ENCODE peak calls at places on chromosomes 11 and 22, in four cellular contexts. One of them, this sample, is unnamed.
A peak's percentile ranks its signal among the peaks of the same experiment; 100 is the strongest.

GRCh38 chr11:109547356-109548027 is 125.5 kb downstream of the C11orf87 start:
- DNase-seq in endodermal cell: peak; percentile 45
- DNase-seq in GM06990: no peak
- DNase-seq in choroid plexus epithelial cell: peak; percentile 68
- DNase-seq in this sample: peak; percentile 33

GRCh38 chr11:22732588-22732987 is 66.2 kb downstream of the GAS2 start:
- DNase-seq in endodermal cell: no peak
- DNase-seq in GM06990: no peak
- DNase-seq in choroid plexus epithelial cell: no peak
- DNase-seq in this sample: no peak

GRCh38 chr11:45333023-45333422 is 46.9 kb upstream of the SYT13 start:
- DNase-seq in endodermal cell: no peak
- DNase-seq in GM06990: no peak
- DNase-seq in choroid plexus epithelial cell: no peak
- DNase-seq in this sample: no peak

GRCh38 chr11:32466279-32466915 is 31.1 kb upstream of the WT1 start:
- DNase-seq in endodermal cell: no peak
- DNase-seq in GM06990: no peak
- DNase-seq in choroid plexus epithelial cell: no peak
- DNase-seq in this sample: no peak

GRCh38 chr11:27187848-27188621 is 147.4 kb downstream of the BBOX1 start:
- DNase-seq in endodermal cell: no peak
- DNase-seq in GM06990: no peak
- DNase-seq in choroid plexus epithelial cell: no peak
- DNase-seq in this sample: no peak

GRCh38 chr22:19238900-19239299 is 52.6 kb downstream of the CLTCL1 start:
- DNase-seq in endodermal cell: no peak
- DNase-seq in GM06990: no peak
- DNase-seq in choroid plexus epithelial cell: no peak
- DNase-seq in this sample: no peak

GRCh38 chr11:132855516-132855915 is 676.8 kb downstream of the OPCML start:
- DNase-seq in endodermal cell: no peak
- DNase-seq in GM06990: no peak
- DNase-seq in choroid plexus epithelial cell: no peak
- DNase-seq in this sample: no peak

GRCh38 chr11:2541321-2541680 is 96.5 kb downstream of the KCNQ1 start:
- DNase-seq in endodermal cell: peak; percentile 28
- DNase-seq in GM06990: no peak
- DNase-seq in choroid plexus epithelial cell: no peak
- DNase-seq in this sample: no peak

GRCh38 chr22:42930810-42931420 is 73.8 kb upstream of the ARFGAP3 start:
- DNase-seq in endodermal cell: peak; percentile 69
- DNase-seq in GM06990: peak; percentile 37
- DNase-seq in choroid plexus epithelial cell: no peak
- DNase-seq in this sample: no peak

GRCh38 chr11:81237139-81237538 is 1496.5 kb downstream of the FAM181B start:
- DNase-seq in endodermal cell: no peak
- DNase-seq in GM06990: no peak
- DNase-seq in choroid plexus epithelial cell: peak; percentile 87
- DNase-seq in this sample: no peak

GRCh38 chr11:72012897-72013721 is 14.4 kb downstream of the IL18BP start:
- DNase-seq in endodermal cell: no peak
- DNase-seq in GM06990: no peak
- DNase-seq in choroid plexus epithelial cell: peak; percentile 87
- DNase-seq in this sample: no peak

GRCh38 chr11:72013765-72014711 is 15.3 kb downstream of the IL18BP start:
- DNase-seq in endodermal cell: no peak
- DNase-seq in GM06990: no peak
- DNase-seq in choroid plexus epithelial cell: no peak
- DNase-seq in this sample: no peak

GRCh38 chr11:72012091-72012630 is 13.5 kb downstream of the IL18BP start:
- DNase-seq in endodermal cell: no peak
- DNase-seq in GM06990: no peak
- DNase-seq in choroid plexus epithelial cell: no peak
- DNase-seq in this sample: no peak

GRCh38 chr11:72015511-72016061 is 16.9 kb downstream of the IL18BP start:
- DNase-seq in endodermal cell: peak; percentile 89
- DNase-seq in GM06990: no peak
- DNase-seq in choroid plexus epithelial cell: peak; percentile 65
- DNase-seq in this sample: no peak

DNA sequence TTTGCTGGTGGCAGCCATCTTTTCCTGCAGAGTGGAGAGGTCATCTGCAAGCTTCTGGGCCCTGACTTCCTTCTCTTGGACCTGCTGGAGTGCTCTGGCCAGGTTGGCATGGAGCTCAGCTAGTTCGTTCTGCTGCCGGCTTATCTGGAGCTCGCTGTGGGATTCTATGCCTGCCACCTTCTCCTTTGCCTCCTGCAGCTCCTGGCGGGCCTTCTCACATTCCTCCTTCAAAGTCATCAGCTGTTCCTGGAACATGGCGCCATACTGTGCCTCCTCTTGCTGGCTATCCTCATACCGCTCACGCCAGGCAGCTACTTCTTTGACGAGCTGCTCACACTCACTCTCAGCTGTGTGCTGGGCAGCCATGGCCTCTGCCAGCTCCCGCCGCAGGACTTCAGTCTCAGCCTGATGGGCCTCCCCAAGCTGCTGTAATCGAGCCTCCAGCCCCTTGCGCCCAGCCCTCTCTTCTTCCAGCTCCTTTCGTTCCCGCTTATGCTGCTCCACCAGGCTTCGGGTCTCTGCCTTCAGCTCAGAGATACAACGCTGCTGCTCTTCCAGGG is 16.1 kb downstream of the IL18BP start:
- DNase-seq in endodermal cell: no peak
- DNase-seq in GM06990: no peak
- DNase-seq in choroid plexus epithelial cell: no peak
- DNase-seq in this sample: no peak
- TF ChIP-seq CTCF in endodermal cell: no peak
- TF ChIP-seq CTCF in GM06990: no peak
- TF ChIP-seq CTCF in choroid plexus epithelial cell: no peak
- TF ChIP-seq CTCF in this sample: no peak

GRCh38 chr11:69167130-69167915 is 11.6 kb downstream of the SMIM38 start:
- DNase-seq in endodermal cell: peak; percentile 53
- DNase-seq in GM06990: no peak
- DNase-seq in choroid plexus epithelial cell: no peak
- DNase-seq in this sample: no peak
- H3K4me3 ChIP-seq in endodermal cell: no peak overlapping the region
- H3K4me3 ChIP-seq in GM06990: no peak overlapping the region
- H3K4me3 ChIP-seq in choroid plexus epithelial cell: no peak overlapping the region
- H3K4me3 ChIP-seq in this sample: no peak overlapping the region

GRCh38 chr22:32474635-32475427 is at the start of gene FBXO7:
- DNase-seq in endodermal cell: peak; percentile 96
- DNase-seq in GM06990: peak; percentile 91
- DNase-seq in choroid plexus epithelial cell: peak; percentile 95
- DNase-seq in this sample: peak; percentile 36
- TF ChIP-seq CTCF in endodermal cell: peak; percentile 74
- TF ChIP-seq CTCF in GM06990: peak; percentile 56
- TF ChIP-seq CTCF in choroid plexus epithelial cell: peak; percentile 55
- TF ChIP-seq CTCF in this sample: peak; percentile 75

GRCh38 chr11:130161441-130161840 is 1.9 kb downstream of the ST14 start:
- DNase-seq in endodermal cell: no peak
- DNase-seq in GM06990: no peak
- DNase-seq in choroid plexus epithelial cell: no peak
- DNase-seq in this sample: no peak
- H3K4me3 ChIP-seq in endodermal cell: no peak overlapping the region
- H3K4me3 ChIP-seq in GM06990: no peak overlapping the region
- H3K4me3 ChIP-seq in choroid plexus epithelial cell: no peak overlapping the region
- H3K4me3 ChIP-seq in this sample: no peak overlapping the region

GRCh38 chr11:68816917-68817419 is 24.7 kb downstream of the CPT1A start:
- DNase-seq in endodermal cell: no peak
- DNase-seq in GM06990: no peak
- DNase-seq in choroid plexus epithelial cell: no peak
- DNase-seq in this sample: no peak
- TF ChIP-seq CTCF in endodermal cell: no peak
- TF ChIP-seq CTCF in GM06990: no peak
- TF ChIP-seq CTCF in choroid plexus epithelial cell: no peak
- TF ChIP-seq CTCF in this sample: no peak

DNA sequence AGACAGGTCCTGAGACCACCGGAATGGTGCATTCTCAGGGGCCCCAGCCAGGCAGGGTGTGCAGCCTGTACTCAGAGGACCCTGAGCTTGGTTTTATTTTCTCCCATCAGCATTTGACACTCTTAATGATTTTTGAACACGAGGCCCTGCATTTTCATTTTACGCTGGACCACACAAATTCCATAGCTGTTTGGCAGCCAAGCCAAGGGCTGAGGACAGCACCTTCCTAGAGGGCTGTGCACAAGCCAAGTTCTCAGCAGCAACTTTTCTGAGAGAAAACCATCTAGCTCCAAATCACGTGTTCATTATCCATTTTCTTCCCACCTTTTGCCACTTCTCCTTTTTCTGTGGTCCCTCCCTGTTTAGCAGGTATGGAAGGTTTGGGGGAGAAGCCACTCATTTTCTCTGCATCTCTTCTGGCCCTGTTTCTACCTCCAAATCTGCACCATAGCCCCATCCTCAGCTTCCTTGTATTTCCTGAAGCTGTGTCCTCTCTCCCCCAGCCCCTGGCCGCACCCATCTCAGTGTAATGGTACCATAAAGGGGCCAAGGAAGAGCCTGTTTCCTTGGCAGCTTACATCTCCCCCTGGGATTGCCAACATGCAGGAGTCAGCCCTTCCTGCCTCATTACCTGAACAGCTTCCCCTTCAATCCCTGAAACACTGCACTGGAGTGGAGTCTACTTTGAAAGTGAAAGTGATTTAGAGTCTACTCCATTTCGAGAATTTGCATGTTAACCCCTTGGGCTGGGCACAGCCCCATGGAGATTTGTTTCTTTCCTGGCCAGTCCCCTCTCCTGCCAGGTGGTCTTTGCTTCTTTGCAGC is 60.3 kb downstream of the TRAF6 start:
- DNase-seq in endodermal cell: no peak
- DNase-seq in GM06990: peak; percentile 30
- DNase-seq in choroid plexus epithelial cell: no peak
- DNase-seq in this sample: no peak
- H3K4me3 ChIP-seq in endodermal cell: no peak overlapping the region
- H3K4me3 ChIP-seq in GM06990: no peak overlapping the region
- H3K4me3 ChIP-seq in choroid plexus epithelial cell: no peak overlapping the region
- H3K4me3 ChIP-seq in this sample: no peak overlapping the region

GRCh38 chr22:46797355-46797754 is 34.9 kb downstream of the TBC1D22A start:
- DNase-seq in endodermal cell: peak; percentile 63
- DNase-seq in GM06990: no peak
- DNase-seq in choroid plexus epithelial cell: peak; percentile 86
- DNase-seq in this sample: no peak
- TF ChIP-seq CTCF in endodermal cell: peak; percentile 63
- TF ChIP-seq CTCF in GM06990: peak; percentile 19
- TF ChIP-seq CTCF in choroid plexus epithelial cell: peak; percentile 71
- TF ChIP-seq CTCF in this sample: peak; percentile 34

This sample was measured in AG04449.